ENCODE peak calls at places on chromosomes 12 and 14, in six cellular contexts. J, R, L, F, W and A are unnamed samples.

GRCh38 chr12:32603858-32604257 is 75.2 kb upstream of the DNM1L start:
- DNase-seq in J (no peak), R (no peak), L (no peak), F (no peak), W (peak; percentile 66), A (no peak)

GRCh38 chr12:6608592-6609311 is 1.6 kb upstream of the CHD4 start:
- DNase-seq in J (no peak), R (peak; percentile 36), L (peak; percentile 81), F (no peak), W (no peak), A (peak; percentile 68)

GRCh38 chr14:104868811-104869572 is 3.9 kb downstream of the CEP170B start:
- DNase-seq in J (no peak), R (no peak), L (peak; percentile 57), F (no peak), W (no peak), A (no peak)

GRCh38 chr14:35438910-35439713 is 34.6 kb upstream of the NFKBIA start:
- DNase-seq in J (no peak), R (no peak), L (no peak), F (no peak), W (peak; percentile 39), A (no peak)

GRCh38 chr12:67018105-67018504 is 251.1 kb upstream of the CAND1 start:
- DNase-seq in J (no peak), R (no peak), L (no peak), F (no peak), W (no peak), A (no peak)

GRCh38 chr12:132102297-132102696 is 41.8 kb downstream of the DDX51 start:
- DNase-seq in J (no peak), R (no peak), L (peak; percentile 25), F (no peak), W (no peak), A (no peak)

GRCh38 chr12:67088401-67089118 is 180.6 kb upstream of the CAND1 start:
- DNase-seq in J (no peak), R (no peak), L (no peak), F (no peak), W (no peak), A (no peak)

GRCh38 chr14:25518347-25518746 is 468.4 kb upstream of the STXBP6 start:
- DNase-seq in J (no peak), R (no peak), L (no peak), F (no peak), W (no peak), A (no peak)

GRCh38 chr12:82981150-82981549 is 294.4 kb downstream of the TMTC2 start:
- DNase-seq in J (no peak), R (no peak), L (no peak), F (no peak), W (no peak), A (no peak)

GRCh38 chr14:73710737-73711136 is 3.4 kb downstream of the PNMA1 start:
- DNase-seq in J (no peak), R (no peak), L (no peak), F (no peak), W (no peak), A (no peak)

GRCh38 chr12:90729741-90730140 is 225.2 kb downstream of the CCER1 start:
- DNase-seq in J (no peak), R (no peak), L (no peak), F (no peak), W (no peak), A (no peak)

GRCh38 chr14:24605435-24606190 is 3.9 kb downstream of the GZMH start:
- DNase-seq in J (peak; percentile 14), R (peak; percentile 41), L (no peak), F (peak; percentile 40), W (no peak), A (no peak)

DNA sequence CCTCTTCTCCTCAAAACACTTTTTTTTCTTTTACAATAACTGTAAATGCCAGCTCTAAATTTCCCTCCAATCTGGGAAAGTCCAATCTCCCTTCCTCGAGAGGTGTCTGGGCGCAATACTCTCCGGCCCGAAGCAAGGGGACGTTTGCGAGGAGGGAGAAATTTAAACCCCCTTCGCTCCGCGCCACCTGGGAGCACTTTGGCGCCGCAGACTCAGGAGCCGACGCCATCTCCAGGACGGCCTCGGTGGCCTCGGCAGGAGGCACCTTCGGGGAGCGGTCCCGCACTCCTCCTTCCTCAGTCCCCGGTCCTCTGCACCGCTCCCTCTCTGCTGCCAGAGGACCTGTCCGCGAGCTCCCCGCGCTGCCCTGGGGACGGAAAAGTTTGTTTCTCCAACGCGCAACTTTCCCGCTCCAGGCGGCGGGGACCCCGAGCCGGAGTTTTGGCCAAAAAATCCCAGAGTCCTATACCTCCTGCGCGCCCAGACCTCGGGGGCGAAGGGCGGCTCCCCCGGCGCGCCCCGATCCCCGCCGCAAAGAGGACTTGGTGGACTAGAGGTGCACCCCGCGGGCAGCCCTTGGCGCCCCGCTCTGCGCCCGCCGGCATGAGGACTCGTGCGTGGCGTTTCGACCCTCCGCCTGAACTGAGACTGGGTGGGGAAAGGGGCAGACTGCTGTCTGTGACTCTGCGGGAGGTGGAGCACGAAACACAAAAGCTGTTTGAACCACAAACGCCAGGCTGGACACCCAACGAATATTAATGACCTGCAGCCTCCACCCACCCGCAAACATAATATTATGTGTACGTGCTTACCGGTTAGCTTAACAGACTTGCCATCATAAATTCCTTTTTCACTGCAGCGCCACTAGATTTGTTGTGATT is 95.1 kb upstream of the HMGA2 start:
- DNase-seq in J (no peak), R (no peak), L (no peak), F (peak; percentile 8), W (no peak), A (no peak)
- TF ChIP-seq EP300 in J (no peak), R (no peak), L (no peak), F (no peak), W (no peak), A (no peak)

GRCh38 chr14:37888234-37888633 is 292.8 kb downstream of the TTC6 start:
- DNase-seq in J (no peak), R (no peak), L (no peak), F (no peak), W (no peak), A (no peak)

GRCh38 chr14:37894463-37894862 is 299.0 kb downstream of the TTC6 start:
- DNase-seq in J (no peak), R (no peak), L (no peak), F (no peak), W (no peak), A (no peak)

GRCh38 chr14:37889087-37889486 is 293.7 kb downstream of the TTC6 start:
- DNase-seq in J (no peak), R (no peak), L (no peak), F (no peak), W (no peak), A (no peak)

DNA sequence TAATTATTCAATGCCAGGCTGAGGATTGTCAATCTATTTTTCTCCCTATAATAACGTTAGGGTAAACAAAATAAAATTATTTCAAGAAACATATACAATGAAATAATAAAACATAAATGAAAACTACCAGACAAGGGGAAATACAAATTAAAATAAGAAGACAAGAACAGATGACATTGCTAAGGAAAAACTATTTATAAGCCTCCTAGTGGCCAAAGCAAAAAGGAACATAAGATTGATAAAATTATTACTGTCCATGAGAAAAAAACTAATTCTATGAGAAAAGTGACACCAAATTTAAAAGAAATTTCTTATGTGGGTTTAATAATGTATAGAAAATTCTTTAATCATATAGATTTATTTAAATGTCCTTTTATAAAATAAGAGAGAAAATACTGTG is 294.7 kb downstream of the TTC6 start:
- DNase-seq in J (no peak), R (no peak), L (no peak), F (no peak), W (no peak), A (no peak)
- TF ChIP-seq CTCF in J (no peak), R (peak; percentile 5), L (no peak), F (no peak), W (no peak), A (no peak)

GRCh38 chr14:51070732-51071131 is 24.2 kb downstream of the TRIM9 start:
- DNase-seq in J (no peak), R (no peak), L (no peak), F (no peak), W (no peak), A (no peak)

GRCh38 chr14:51071851-51072250 is 23.1 kb downstream of the TRIM9 start:
- DNase-seq in J (no peak), R (no peak), L (no peak), F (no peak), W (no peak), A (peak; percentile 21)

GRCh38 chr14:51072976-51073375 is 21.9 kb downstream of the TRIM9 start:
- DNase-seq in J (no peak), R (no peak), L (no peak), F (no peak), W (no peak), A (no peak)

GRCh38 chr14:51074986-51075385 is 19.9 kb downstream of the TRIM9 start:
- DNase-seq in J (no peak), R (no peak), L (no peak), F (no peak), W (no peak), A (no peak)

GRCh38 chr14:51073751-51074150 is 21.2 kb downstream of the TRIM9 start:
- DNase-seq in J (no peak), R (no peak), L (no peak), F (no peak), W (no peak), A (no peak)
- H3K4me3 ChIP-seq in J (no peak overlapping the region), R (no peak overlapping the region), L (no peak overlapping the region), F (no peak overlapping the region), W (no peak overlapping the region), A (no peak overlapping the region)

DNA sequence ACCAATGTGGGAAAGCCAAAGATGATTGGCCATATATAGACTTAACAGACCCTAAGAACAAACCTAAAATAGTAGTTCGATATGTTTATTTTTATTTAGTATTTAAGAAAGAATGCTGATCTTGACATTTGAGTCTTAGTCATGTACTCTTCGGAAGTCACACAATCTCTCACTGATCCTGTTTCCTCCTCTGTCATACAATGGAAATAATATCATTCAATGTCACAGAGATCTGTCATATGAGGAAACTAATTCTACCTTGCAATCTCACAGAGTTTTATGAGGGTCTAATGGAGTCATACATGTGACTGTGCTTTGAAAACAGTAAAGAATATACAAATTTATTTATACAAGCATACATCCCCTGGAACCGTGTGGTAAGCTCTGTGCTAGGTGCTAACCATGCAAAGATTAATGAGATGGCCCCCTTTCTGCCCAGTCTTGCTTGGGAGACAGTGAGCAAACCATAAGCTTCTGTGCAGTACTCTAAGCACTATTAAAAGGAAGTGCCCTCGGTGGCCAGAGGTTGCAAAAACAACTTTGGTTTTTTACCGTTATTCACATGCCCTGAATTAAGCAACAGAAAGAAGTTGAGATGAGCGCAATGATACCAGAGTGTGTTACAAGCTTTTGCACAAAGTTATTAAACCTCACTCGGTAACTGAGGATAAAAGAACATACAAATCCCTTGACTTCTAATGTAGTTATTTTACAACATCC is 1.7 kb upstream of the LIN7A start:
- DNase-seq in J (no peak), R (no peak), L (no peak), F (no peak), W (no peak), A (no peak)
- TF ChIP-seq EP300 in J (no peak), R (no peak), L (no peak), F (no peak), W (no peak), A (no peak)

GRCh38 chr12:41476499-41476898 is 288.4 kb downstream of the PDZRN4 start:
- DNase-seq in J (no peak), R (no peak), L (no peak), F (no peak), W (no peak), A (no peak)
- TF ChIP-seq CTCF in J (no peak), R (no peak), L (no peak), F (no peak), W (no peak), A (no peak)